ENCODE peak calls at places on chromosomes 16 and 17, in four cellular contexts. T is uterus, X is IMR-90, Z is fibroblast of mammary gland. D is an unnamed sample.

GRCh38 chr17:78609198-78609597 is 32.0 kb upstream of the DNAH17 start:
- DNase-seq in T (no peak), X (no peak), Z (no peak), D (no peak)

GRCh38 chr17:50928662-50929061 is 62.5 kb upstream of the TOB1 start:
- DNase-seq in T (no peak), X (no peak), Z (no peak), D (no peak)

GRCh38 chr16:85888405-85889331 is 10.3 kb upstream of the IRF8 start:
- DNase-seq in T (no peak), X (peak), Z (peak), D (peak)

GRCh38 chr17:5237541-5238016 is 2.9 kb upstream of the SCIMP start:
- DNase-seq in T (no peak), X (peak), Z (peak), D (peak)

GRCh38 chr16:50939356-50939755 is 197.5 kb downstream of the CYLD start:
- DNase-seq in T (no peak), X (no peak), Z (no peak), D (no peak)

GRCh38 chr16:2335286-2335895 is 5.1 kb downstream of the ABCA3 start:
- DNase-seq in T (no peak), X (no peak), Z (no peak), D (no peak)

GRCh38 chr17:41140360-41141132 is at the start of gene KRTAP4-6:
- DNase-seq in T (no peak), X (peak), Z (peak), D (peak)

GRCh38 chr17:15281909-15282308 is 16.8 kb upstream of the PMP22 start:
- DNase-seq in T (no peak), X (no peak), Z (no peak), D (no peak)

GRCh38 chr17:12605222-12605621 is 60.5 kb upstream of the MYOCD start:
- DNase-seq in T (no peak), X (peak), Z (peak), D (peak)

GRCh38 chr17:39921323-39921722 is 2.9 kb upstream of the GSDMB start:
- DNase-seq in T (no peak), X (no peak), Z (no peak), D (no peak)

GRCh38 chr17:77329741-77330531 is 189.2 kb downstream of the SEC14L1 start:
- DNase-seq in T (peak), X (no peak), Z (no peak), D (no peak)

GRCh38 chr16:67279296-67280089 is at the start of gene PLEKHG4:
- DNase-seq in T (peak), X (peak), Z (peak), D (peak)

GRCh38 chr16:57999366-57999970 is 1.0 kb downstream of the ZNF319 start:
- DNase-seq in T (no peak), X (peak), Z (peak), D (no peak)

GRCh38 chr16:76535-77272 is 1.3 kb upstream of the MPG start:
- DNase-seq in T (peak), X (peak), Z (peak), D (peak)

GRCh38 chr17:77734371-77735050 is 224.0 kb upstream of the TNRC6C start:
- DNase-seq in T (peak), X (peak), Z (peak), D (peak)

DNA sequence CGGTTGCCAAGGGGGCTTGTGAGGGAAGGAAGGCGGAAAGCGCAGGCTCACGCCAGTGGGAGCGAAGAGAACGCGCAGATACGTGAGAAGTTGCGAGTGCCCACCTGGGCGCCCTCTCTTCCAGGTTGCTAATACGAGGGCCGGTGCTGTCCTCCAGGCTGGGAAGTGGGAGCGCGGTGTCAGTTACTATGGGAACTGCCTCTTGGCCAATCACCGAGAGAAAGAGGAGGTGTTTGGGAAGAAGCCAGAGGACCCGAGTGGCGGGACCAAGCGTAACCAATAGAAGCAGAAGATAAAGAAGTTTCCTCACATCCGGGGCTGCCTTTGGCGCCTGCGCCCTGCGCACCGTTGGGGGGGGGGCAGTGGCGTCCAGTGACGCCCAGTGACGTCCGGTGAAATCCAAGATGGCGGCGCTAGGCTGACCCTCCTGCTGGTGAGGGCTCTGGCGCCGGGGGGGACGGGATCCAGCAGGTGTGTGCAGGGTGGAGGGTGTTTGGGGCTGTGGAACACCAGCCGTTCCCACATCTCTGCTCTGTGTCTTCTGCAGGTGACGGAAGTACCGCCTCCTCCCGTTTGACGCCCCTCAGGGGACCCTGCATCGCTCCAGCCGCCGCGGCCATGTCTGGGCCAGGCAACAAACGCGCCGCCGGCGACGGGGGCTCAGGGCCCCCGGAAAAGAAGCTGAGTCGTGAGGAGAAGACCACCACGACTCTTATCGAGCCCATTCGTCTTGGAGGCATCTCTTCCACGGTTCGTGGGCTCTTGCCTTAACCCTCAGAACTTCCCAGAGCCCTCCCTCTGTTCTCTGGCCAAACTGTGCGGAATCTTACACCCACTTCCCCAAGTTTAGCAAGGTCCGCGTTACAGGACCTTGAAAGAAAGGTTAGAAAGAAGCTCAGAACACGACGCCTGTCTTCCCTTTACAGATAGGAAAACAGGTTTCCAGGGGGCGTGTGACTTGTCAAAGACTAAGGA is at the start of the genes CFAP119 and RNF40:
- DNase-seq in T (peak), X (peak), Z (peak), D (peak)
- TF ChIP-seq CTCF in T (no peak), X (no peak), Z (no peak), D (no peak)

GRCh38 chr17:45791935-45792334 is 7.8 kb downstream of the CRHR1 start:
- DNase-seq in T (no peak), X (no peak), Z (no peak), D (no peak)

GRCh38 chr17:45792437-45792836 is 8.3 kb downstream of the CRHR1 start:
- DNase-seq in T (no peak), X (no peak), Z (no peak), D (no peak)

GRCh38 chr17:45792995-45793755 is 9.1 kb downstream of the CRHR1 start:
- DNase-seq in T (no peak), X (no peak), Z (peak), D (no peak)

GRCh38 chr17:45793999-45794540 is 9.9 kb downstream of the CRHR1 start:
- DNase-seq in T (no peak), X (no peak), Z (no peak), D (no peak)

DNA sequence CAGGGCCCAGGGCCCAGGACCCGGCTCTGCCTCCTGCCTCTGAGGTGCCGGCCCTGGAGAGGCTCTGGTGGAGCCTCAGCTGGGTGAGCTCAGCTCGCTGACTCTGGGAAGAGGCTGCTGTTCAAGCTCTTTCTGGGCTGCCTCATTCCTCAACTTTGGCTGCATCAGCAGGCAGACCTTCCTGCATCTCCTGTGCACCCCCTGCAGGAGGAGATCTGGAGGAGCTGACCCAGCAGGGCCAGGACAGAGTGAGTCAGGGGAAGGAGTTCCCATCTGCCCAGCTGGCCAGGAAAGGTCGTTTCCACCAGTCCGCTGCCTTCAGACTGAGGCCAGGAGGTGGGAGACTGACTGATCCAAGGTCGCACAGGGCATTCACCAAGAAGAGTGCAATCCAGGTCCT is 10.7 kb downstream of the CRHR1 start:
- DNase-seq in T (no peak), X (no peak), Z (peak), D (peak)
- TF ChIP-seq CTCF in T (no peak), X (peak), Z (no peak), D (peak)

GRCh38 chr16:68972008-68972407 is 128.7 kb downstream of the TANGO6 start:
- DNase-seq in T (no peak), X (no peak), Z (no peak), D (no peak)
- TF ChIP-seq CTCF in T (no peak), X (no peak), Z (no peak), D (no peak)

GRCh38 chr16:29318037-29318436 is 88.5 kb downstream of the NPIPB11 start:
- DNase-seq in T (no peak), X (no peak), Z (no peak), D (no peak)
- TF ChIP-seq CTCF in T (peak), X (no peak), Z (no peak), D (no peak)

GRCh38 chr17:8015957-8016631 is 13.7 kb downstream of the GUCY2D start:
- DNase-seq in T (no peak), X (no peak), Z (no peak), D (no peak)

GRCh38 chr17:8018436-8018835 is 16.0 kb downstream of the GUCY2D start:
- DNase-seq in T (no peak), X (no peak), Z (no peak), D (no peak)

GRCh38 chr17:8015236-8015956 is 13.0 kb downstream of the GUCY2D start:
- DNase-seq in T (no peak), X (no peak), Z (no peak), D (no peak)

GRCh38 chr17:8014558-8014850 is 12.1 kb downstream of the GUCY2D start:
- DNase-seq in T (no peak), X (no peak), Z (no peak), D (no peak)

DNA sequence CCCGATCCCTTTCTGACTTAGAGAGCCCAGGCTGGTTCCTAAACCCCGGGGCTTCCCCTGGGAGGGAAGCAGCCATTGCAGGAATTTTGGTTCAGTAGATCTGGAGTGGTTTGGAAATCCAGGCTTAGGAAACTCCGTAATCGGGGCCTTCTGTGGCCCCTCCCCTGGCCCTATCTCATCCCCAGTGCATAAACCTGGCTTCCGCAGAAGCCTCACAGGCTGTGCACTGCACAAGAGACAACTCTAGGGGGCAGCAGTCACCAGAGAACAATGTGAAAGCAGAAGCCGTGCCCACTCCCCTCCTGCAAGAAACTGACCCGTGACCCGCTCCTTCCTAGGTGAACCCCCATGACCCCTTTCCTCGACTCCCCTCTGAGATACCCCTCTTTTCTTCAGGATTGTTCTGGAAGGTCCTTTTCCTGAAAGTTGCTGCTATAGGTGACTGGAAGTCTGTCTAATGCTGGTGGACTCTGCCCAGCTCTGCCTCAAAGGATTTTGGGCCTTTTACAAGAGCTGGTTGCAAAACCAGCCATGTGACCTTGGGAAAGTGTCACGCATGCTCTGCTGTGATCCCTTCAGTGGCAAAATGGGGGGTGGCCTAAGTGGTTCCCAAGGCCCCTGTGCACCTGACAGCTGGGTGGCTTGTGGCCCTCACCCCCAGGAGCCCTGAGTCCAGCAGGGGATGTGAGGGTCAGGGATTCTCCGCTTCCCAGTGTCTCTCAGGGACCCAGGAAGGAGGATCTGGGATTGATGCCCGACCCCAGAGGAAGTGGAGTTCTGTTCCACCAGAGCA is 14.4 kb downstream of the GUCY2D start:
- DNase-seq in T (no peak), X (no peak), Z (peak), D (no peak)
- TF ChIP-seq CTCF in T (no peak), X (peak), Z (peak), D (peak)

DNA sequence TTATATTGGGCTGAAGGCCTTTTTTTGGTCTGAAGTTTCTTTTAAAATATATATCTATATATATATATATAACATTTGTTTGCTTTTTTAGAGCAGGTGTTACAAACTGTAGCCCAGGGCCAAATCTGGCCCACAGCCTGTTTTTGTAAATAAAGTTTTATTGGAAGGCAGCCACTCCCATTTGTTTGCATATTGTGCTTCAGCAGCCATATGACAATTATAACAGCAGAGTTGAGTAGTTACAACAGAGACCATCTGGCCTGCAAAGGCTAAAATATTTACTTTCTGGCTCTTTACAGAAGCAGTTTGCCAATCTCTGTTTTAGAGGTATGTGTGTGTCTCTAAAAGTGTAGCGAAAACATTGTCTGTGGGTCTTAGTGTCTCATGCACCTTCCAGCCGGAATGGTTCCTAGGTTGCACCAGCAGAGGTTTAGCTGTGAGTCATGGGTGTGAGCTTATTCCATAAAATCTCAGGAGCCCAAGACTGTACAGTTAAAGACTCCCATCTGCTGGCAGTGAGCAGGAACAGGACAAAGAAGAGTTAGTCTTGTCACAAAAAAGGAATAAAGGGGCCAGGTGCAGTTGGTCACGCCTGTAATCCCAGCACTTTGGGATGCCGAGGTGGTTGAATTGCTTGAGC is 23.8 kb downstream of the LCMT1 start:
- DNase-seq in T (no peak), X (peak), Z (peak), D (peak)
- TF ChIP-seq CTCF in T (no peak), X (peak), Z (peak), D (peak)

GRCh38 chr16:87043273-87044030 is 273.7 kb downstream of the C16orf95 start:
- DNase-seq in T (no peak), X (peak), Z (peak), D (no peak)
- TF ChIP-seq CTCF in T (no peak), X (no peak), Z (no peak), D (no peak)

DNA sequence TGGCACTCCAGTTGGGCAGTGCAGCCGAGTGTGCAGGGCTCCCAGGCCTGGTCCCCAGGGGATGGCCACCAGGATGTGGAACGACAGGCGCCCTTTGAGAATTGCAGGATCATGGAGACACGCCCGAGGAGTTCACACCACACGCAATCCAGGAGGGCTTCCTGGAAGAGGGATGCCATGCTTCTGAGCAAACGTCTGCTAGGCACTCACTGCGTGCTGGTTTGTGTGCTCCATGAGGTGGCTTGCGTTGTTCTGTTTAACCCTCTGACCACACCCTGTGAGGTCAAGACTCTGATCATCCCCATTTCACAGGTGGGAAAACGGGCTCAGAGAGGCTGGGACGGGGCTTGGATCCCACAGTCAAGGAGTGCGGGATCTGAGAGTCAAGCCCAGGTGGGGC is 32.6 kb upstream of the ZFPM1 start:
- DNase-seq in T (no peak), X (no peak), Z (no peak), D (no peak)
- TF ChIP-seq CTCF in T (no peak), X (no peak), Z (no peak), D (no peak)

GRCh38 chr17:60538726-60539125 is 12.7 kb upstream of the APPBP2 start:
- DNase-seq in T (no peak), X (no peak), Z (peak), D (no peak)
- TF ChIP-seq CTCF in T (no peak), X (no peak), Z (no peak), D (no peak)

GRCh38 chr17:1160591-1161041 is 19.2 kb downstream of the ABR start:
- DNase-seq in T (no peak), X (no peak), Z (no peak), D (no peak)
- TF ChIP-seq CTCF in T (no peak), X (no peak), Z (no peak), D (no peak)